ENCODE peak calls at places on chromosomes 6 and 20, in nine cellular contexts. K, Z, H, E, B, A, W, J and D are unnamed samples.
A peak's percentile ranks its signal among the peaks of the same experiment; 100 is the strongest.

GRCh38 chr20:62237772-62238568 is at the start of gene OSBPL2:
- DNase-seq in K (peak; percentile 99), Z (peak; percentile 100), H (peak; percentile 98), E (peak; percentile 100), B (peak; percentile 100), A (peak; percentile 100), W (peak; percentile 95), J (peak; percentile 99), D (peak; percentile 99)

GRCh38 chr6:31948306-31948705 is 2.4 kb downstream of the CFB start:
- DNase-seq in K (no peak), Z (no peak), H (no peak), E (no peak), B (no peak), A (no peak), W (no peak), J (no peak), D (no peak)

GRCh38 chr20:54085910-54086309 is 15.5 kb upstream of the BCAS1 start:
- DNase-seq in K (no peak), Z (no peak), H (no peak), E (no peak), B (no peak), A (no peak), W (no peak), J (no peak), D (no peak)

GRCh38 chr6:79898076-79898475 is 49.3 kb downstream of the ELOVL4 start:
- DNase-seq in K (no peak), Z (no peak), H (no peak), E (no peak), B (no peak), A (no peak), W (no peak), J (no peak), D (no peak)

GRCh38 chr6:122838060-122838780 is 49.2 kb downstream of the SMPDL3A start:
- DNase-seq in K (no peak), Z (no peak), H (peak; percentile 7), E (no peak), B (peak; percentile 14), A (no peak), W (no peak), J (no peak), D (no peak)

GRCh38 chr6:40585661-40586269 is 1.4 kb downstream of the LRFN2 start:
- DNase-seq in K (no peak), Z (no peak), H (no peak), E (no peak), B (peak; percentile 47), A (no peak), W (no peak), J (no peak), D (no peak)

GRCh38 chr6:131251593-131252204 is 116.4 kb downstream of the AKAP7 start:
- DNase-seq in K (no peak), Z (no peak), H (no peak), E (no peak), B (no peak), A (no peak), W (no peak), J (no peak), D (no peak)

GRCh38 chr20:752263-752662 is 16.0 kb downstream of the SLC52A3 start:
- DNase-seq in K (no peak), Z (no peak), H (no peak), E (no peak), B (no peak), A (no peak), W (no peak), J (no peak), D (no peak)

GRCh38 chr6:130473886-130474285 is 108.1 kb downstream of the TMEM200A start:
- DNase-seq in K (no peak), Z (no peak), H (no peak), E (no peak), B (no peak), A (no peak), W (no peak), J (no peak), D (no peak)

GRCh38 chr6:70717038-70717801 is 49.5 kb downstream of the SMAP1 start:
- DNase-seq in K (no peak), Z (no peak), H (no peak), E (no peak), B (no peak), A (no peak), W (no peak), J (no peak), D (no peak)

GRCh38 chr6:169833258-169833794 is 81.9 kb downstream of the ERMARD start:
- DNase-seq in K (no peak), Z (no peak), H (no peak), E (no peak), B (no peak), A (no peak), W (no peak), J (no peak), D (no peak)

GRCh38 chr6:28824793-28825731 is 98.7 kb downstream of the TRIM27 start:
- DNase-seq in K (no peak), Z (no peak), H (no peak), E (no peak), B (no peak), A (no peak), W (no peak), J (no peak), D (no peak)

GRCh38 chr20:58690351-58690750 is 2.2 kb upstream of the NPEPL1 start:
- DNase-seq in K (no peak), Z (no peak), H (no peak), E (no peak), B (no peak), A (no peak), W (no peak), J (no peak), D (no peak)

GRCh38 chr20:63076421-63076820 is 69.7 kb upstream of the BHLHE23 start:
- DNase-seq in K (no peak), Z (no peak), H (no peak), E (peak; percentile 55), B (no peak), A (no peak), W (no peak), J (no peak), D (no peak)

GRCh38 chr6:18978330-18979128 is 591.4 kb downstream of the RNF144B start:
- DNase-seq in K (no peak), Z (no peak), H (peak; percentile 7), E (no peak), B (no peak), A (no peak), W (no peak), J (no peak), D (no peak)
- TF ChIP-seq EP300 in K (no peak), Z (no peak), H (no peak), E (no peak), B (no peak), A (no peak), W (no peak), J (no peak), D (no peak)

GRCh38 chr20:44948107-44948506 is 12.1 kb downstream of the TOMM34 start:
- DNase-seq in K (no peak), Z (no peak), H (no peak), E (no peak), B (no peak), A (no peak), W (no peak), J (no peak), D (no peak)

GRCh38 chr20:44945261-44945660 is 14.9 kb downstream of the TOMM34 start:
- DNase-seq in K (no peak), Z (no peak), H (no peak), E (no peak), B (no peak), A (no peak), W (no peak), J (no peak), D (no peak)

GRCh38 chr20:44948513-44948912 is 11.7 kb downstream of the TOMM34 start:
- DNase-seq in K (no peak), Z (no peak), H (no peak), E (no peak), B (no peak), A (no peak), W (no peak), J (no peak), D (no peak)

GRCh38 chr20:44943828-44944227 is 16.4 kb downstream of the TOMM34 start:
- DNase-seq in K (no peak), Z (no peak), H (no peak), E (no peak), B (no peak), A (no peak), W (no peak), J (no peak), D (no peak)

GRCh38 chr20:44946266-44946852 is 13.8 kb downstream of the TOMM34 start:
- DNase-seq in K (no peak), Z (no peak), H (no peak), E (peak; percentile 4), B (no peak), A (no peak), W (no peak), J (no peak), D (no peak)
- H3K4me1 ChIP-seq in K (peaks cover 3% of the 10 kb centered on the region), Z (no peaks in the 10 kb centered on the region), H (no peaks in the 10 kb centered on the region), E (no peaks in the 10 kb centered on the region), B (no peaks in the 10 kb centered on the region), A (no peaks in the 10 kb centered on the region), W (no peaks in the 10 kb centered on the region), J (no peaks in the 10 kb centered on the region), D (no peaks in the 10 kb centered on the region)

GRCh38 chr20:10984294-10984693 is 310.5 kb upstream of the JAG1 start:
- DNase-seq in K (no peak), Z (peak; percentile 38), H (no peak), E (no peak), B (no peak), A (no peak), W (no peak), J (no peak), D (no peak)

GRCh38 chr20:10984899-10985298 is 311.1 kb upstream of the JAG1 start:
- DNase-seq in K (no peak), Z (no peak), H (peak; percentile 24), E (no peak), B (no peak), A (no peak), W (no peak), J (no peak), D (no peak)

GRCh38 chr20:10985536-10985935 is 311.7 kb upstream of the JAG1 start:
- DNase-seq in K (no peak), Z (no peak), H (peak; percentile 18), E (no peak), B (no peak), A (no peak), W (no peak), J (no peak), D (peak; percentile 30)

GRCh38 chr20:10986586-10986985 is 312.8 kb upstream of the JAG1 start:
- DNase-seq in K (no peak), Z (no peak), H (no peak), E (no peak), B (no peak), A (no peak), W (no peak), J (no peak), D (no peak)

DNA sequence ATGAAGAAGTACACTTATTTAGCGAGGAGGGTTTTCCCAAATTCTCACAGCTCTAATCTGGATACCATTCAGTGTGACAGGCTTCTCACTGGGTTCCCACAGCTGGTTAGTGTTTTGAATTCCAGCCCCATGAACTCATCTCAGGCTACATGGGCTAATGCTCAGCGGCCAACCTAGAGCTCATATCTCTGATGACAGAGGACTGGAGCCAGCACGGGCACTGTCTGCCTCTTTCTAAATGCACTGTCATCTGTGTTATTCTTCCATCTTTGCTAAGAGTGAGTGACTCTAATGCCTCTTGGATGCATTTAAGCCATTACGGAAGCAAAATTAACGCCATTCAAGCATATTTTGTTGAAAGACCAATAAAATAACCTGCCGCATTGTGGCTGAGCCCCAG is 308.9 kb upstream of the JAG1 start:
- DNase-seq in K (peak; percentile 48), Z (no peak), H (peak; percentile 63), E (no peak), B (no peak), A (peak; percentile 65), W (no peak), J (no peak), D (peak; percentile 27)
- TF ChIP-seq EP300 in K (no peak), Z (no peak), H (no peak), E (no peak), B (no peak), A (no peak), W (no peak), J (no peak), D (no peak)

GRCh38 chr20:41175201-41175651 is 37.9 kb downstream of the PLCG1 start:
- DNase-seq in K (peak; percentile 29), Z (no peak), H (no peak), E (peak; percentile 53), B (no peak), A (no peak), W (no peak), J (peak; percentile 7), D (peak; percentile 4)
- H3K4me1 ChIP-seq in K (peaks cover 5% of the 10 kb centered on the region), Z (peaks cover 17% of the 10 kb centered on the region), H (peaks cover 13% of the 10 kb centered on the region), E (peaks cover 48% of the 10 kb centered on the region), B (peaks cover 21% of the 10 kb centered on the region), A (peaks cover 84% of the 10 kb centered on the region), W (no peaks in the 10 kb centered on the region), J (peaks cover 42% of the 10 kb centered on the region), D (peaks cover 42% of the 10 kb centered on the region)